ENCODE peak calls at places on chromosomes 3 and 15, in four cellular contexts. J, R, H and C are unnamed samples.
A peak's percentile ranks its signal among the peaks of the same experiment; 100 is the strongest.

GRCh38 chr3:10380906-10381795 is 60.2 kb upstream of the SEC13 start:
- DNase-seq in J (no peak), R (no peak), H (peak; percentile 29), C (peak; percentile 38)

GRCh38 chr15:88897142-88897455 is 1.8 kb upstream of the HAPLN3 start:
- DNase-seq in H (no peak), J (no peak), R (no peak), C (no peak)

GRCh38 chr15:52532427-52532826 is 3.7 kb upstream of the MYO5A start:
- DNase-seq in R (no peak), J (no peak), H (no peak), C (no peak)

GRCh38 chr3:151501171-151501790 is 40.4 kb upstream of the IGSF10 start:
- DNase-seq in J (no peak), H (no peak), R (no peak), C (no peak)

GRCh38 chr3:177484206-177484605 is 286.9 kb upstream of the TBL1XR1 start:
- DNase-seq in J (no peak), H (peak; percentile 41), R (no peak), C (no peak)

GRCh38 chr3:24390169-24390821 is 104.4 kb downstream of the THRB start:
- DNase-seq in J (no peak), H (no peak), R (no peak), C (no peak)

GRCh38 chr15:58521293-58521991 is 89.7 kb downstream of the LIPC start:
- DNase-seq in H (peak; percentile 39), R (peak; percentile 33), J (no peak), C (peak; percentile 58)

GRCh38 chr3:42185044-42185443 is 80.9 kb downstream of the CCK start:
- DNase-seq in R (no peak), J (no peak), H (peak; percentile 8), C (peak; percentile 78)

GRCh38 chr3:134904796-134905646 is 110.0 kb downstream of the EPHB1 start:
- DNase-seq in J (no peak), H (no peak), R (no peak), C (no peak)

GRCh38 chr15:73225358-73226015 is 143.3 kb downstream of the HCN4 start:
- DNase-seq in H (no peak), R (no peak), J (no peak), C (no peak)

GRCh38 chr3:129650256-129650872 is 43.9 kb upstream of the PLXND1 start:
- DNase-seq in R (no peak), J (peak; percentile 84), H (peak; percentile 91), C (peak; percentile 90)

GRCh38 chr3:159513867-159514380 is 474.7 kb upstream of the IL12A start:
- DNase-seq in R (no peak), H (no peak), J (no peak), C (peak; percentile 52)

GRCh38 chr3:136545664-136546266 is 206.4 kb downstream of the STAG1 start:
- DNase-seq in R (no peak), H (peak; percentile 48), J (no peak), C (peak; percentile 36)

GRCh38 chr3:58129041-58129440 is 81.7 kb downstream of the DNASE1L3 start:
- DNase-seq in R (no peak), H (no peak), J (no peak), C (no peak)

GRCh38 chr15:39584662-39585393 is 3.9 kb downstream of the THBS1 start:
- DNase-seq in J (no peak), H (peak; percentile 34), R (no peak), C (no peak)
- H3K4me3 ChIP-seq in J (peak overlapping the region; percentile 90), H (peak overlapping the region; percentile 58), R (peak overlapping the region; percentile 67), C (peak overlapping the region; percentile 85)

DNA sequence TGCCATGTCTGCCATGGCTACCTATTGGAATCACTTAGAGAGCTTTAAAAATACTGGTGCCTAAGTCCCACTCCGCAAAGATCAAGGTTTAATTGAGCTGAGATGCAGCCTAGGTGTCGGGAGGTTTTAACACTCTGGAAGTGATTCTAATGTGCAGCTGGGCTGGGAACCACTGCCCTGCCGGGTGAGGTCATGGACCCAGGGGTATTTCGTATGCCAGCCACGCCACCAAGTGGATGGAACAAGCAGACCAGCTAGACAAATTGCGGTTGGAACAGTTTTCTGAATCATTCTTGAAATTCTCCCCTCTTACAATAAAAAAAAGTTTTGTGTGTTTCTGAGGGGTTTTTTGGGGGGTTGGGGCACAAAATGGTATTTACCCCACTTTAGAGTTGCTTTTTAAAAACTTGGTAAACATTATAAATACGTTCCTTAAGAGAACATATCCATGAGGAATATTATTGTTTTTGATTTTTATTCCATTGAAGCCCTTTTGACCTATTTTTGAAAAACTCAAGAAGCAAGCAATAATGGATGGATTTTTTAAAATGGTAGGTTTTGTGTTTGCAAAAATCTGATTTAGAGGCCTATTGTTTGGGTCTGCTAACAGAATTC is 66.2 kb upstream of the CSTA start:
- DNase-seq in H (peak; percentile 53), R (peak; percentile 56), J (no peak), C (peak; percentile 60)
- TF ChIP-seq CTCF in H (peak; percentile 61), R (peak; percentile 28), J (peak; percentile 9), C (peak; percentile 65)

DNA sequence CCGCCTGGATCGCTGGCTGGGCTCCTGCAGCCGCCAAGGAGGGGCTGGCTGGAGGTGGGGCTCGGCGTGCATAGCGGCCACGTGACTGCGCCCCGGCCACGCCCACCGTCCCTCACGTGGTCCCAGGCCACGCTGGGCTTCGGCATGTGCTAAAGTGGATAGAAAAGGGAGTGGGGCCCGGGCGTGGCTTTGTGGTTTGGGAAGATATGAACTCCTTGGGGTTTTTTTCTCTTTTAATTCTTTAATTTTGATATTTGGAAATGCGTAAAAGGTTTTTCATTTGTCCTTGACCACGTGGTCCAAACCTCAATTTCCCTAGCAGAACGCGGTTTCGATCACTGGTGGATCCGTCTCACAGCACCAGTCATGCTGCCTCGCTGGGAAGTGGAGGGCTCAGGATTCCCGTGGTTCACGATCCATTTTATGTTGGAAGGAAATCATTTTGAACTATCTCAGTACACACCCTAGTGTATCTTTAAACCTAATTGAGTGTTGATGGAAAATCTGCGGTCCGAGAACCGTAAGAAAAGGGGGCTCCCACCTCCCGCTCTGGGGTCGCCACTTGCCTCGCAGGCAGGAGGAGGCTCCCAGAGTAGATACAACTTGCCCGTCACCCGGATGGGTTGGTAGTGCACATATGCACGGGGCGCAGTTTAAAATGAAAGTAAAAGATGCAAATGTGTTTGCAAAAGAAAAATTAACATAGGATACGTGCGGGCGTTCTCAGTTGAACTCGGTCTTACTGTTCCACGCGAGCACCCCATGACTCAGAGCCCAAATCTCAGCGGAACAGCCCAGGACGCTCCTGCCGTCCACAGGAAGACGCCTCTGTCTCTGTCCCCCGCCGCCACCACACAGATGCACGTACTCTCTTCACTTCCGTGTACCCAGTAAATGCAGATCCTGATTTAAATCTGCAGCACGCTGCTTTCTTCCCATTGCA is 141.9 kb downstream of the PGPEP1L start:
- DNase-seq in R (peak; percentile 79), J (peak; percentile 80), H (peak; percentile 77), C (peak; percentile 80)
- H3K4me3 ChIP-seq in R (peak overlapping the region; percentile 68), J (peak overlapping the region; percentile 39), H (peak overlapping the region; percentile 64), C (peak overlapping the region; percentile 57)

DNA sequence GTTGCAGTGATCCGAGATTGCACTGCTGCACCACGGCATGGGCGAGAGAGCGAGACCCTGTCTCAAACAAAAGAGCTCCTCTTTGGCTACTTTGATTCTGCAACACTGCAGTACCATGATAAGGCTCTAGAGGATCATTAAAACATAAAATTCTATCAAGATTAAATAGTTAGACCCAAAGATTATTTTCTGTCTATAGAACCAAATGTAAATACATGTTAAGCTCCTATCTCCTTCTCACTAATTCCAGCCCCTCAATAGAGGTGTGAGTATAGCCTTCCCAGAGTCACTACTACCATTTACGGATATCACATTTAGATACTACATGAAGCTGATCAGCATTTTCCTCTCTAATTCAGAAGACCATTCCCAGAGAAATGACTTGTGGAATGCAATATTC is 4.3 kb upstream of the MUC13 start:
- DNase-seq in J (no peak), R (no peak), H (no peak), C (no peak)
- TF ChIP-seq CTCF in J (no peak), R (no peak), H (peak; percentile 19), C (no peak)

GRCh38 chr3:64667138-64667537 is 20.7 kb downstream of the ADAMTS9 start:
- DNase-seq in H (peak; percentile 13), R (no peak), J (no peak), C (peak; percentile 40)
- H3K4me3 ChIP-seq in H (no peak overlapping the region), R (no peak overlapping the region), J (no peak overlapping the region), C (no peak overlapping the region)